ENCODE peak calls at places on chromosomes 4 and X, in five cellular contexts. One of them, this sample, is unnamed. For H3K79me1, the result is how much of the 10 kb centered on the place peaks cover.

GRCh38 chrX:9055354-9055753 is 21.4 kb upstream of the FAM9B start:
- DNase-seq in IMR-90: no peak
- DNase-seq in neuronal stem cell: no peak
- DNase-seq in H9: no peak
- DNase-seq in mesenchymal stem cell: no peak
- DNase-seq in this sample: no peak

GRCh38 chr4:32140636-32141035 is 1420.5 kb downstream of the PCDH7 start:
- DNase-seq in H9: no peak
- DNase-seq in mesenchymal stem cell: peak
- DNase-seq in neuronal stem cell: no peak
- DNase-seq in IMR-90: peak
- DNase-seq in this sample: peak

GRCh38 chr4:158285429-158286216 is 75.3 kb downstream of the TMEM144 start:
- DNase-seq in neuronal stem cell: no peak
- DNase-seq in mesenchymal stem cell: no peak
- DNase-seq in IMR-90: no peak
- DNase-seq in H9: no peak
- DNase-seq in this sample: no peak

GRCh38 chrX:139213241-139213709 is 317.3 kb upstream of the F9 start:
- DNase-seq in mesenchymal stem cell: no peak
- DNase-seq in H9: no peak
- DNase-seq in IMR-90: no peak
- DNase-seq in neuronal stem cell: no peak
- DNase-seq in this sample: no peak

GRCh38 chr4:103076777-103077347 is 301 bp upstream of the SLC9B2 start:
- DNase-seq in H9: no peak
- DNase-seq in IMR-90: no peak
- DNase-seq in neuronal stem cell: no peak
- DNase-seq in mesenchymal stem cell: no peak
- DNase-seq in this sample: no peak

GRCh38 chrX:11164433-11164832 is 53.3 kb downstream of the HCCS start:
- DNase-seq in mesenchymal stem cell: no peak
- DNase-seq in neuronal stem cell: no peak
- DNase-seq in H9: no peak
- DNase-seq in IMR-90: no peak
- DNase-seq in this sample: no peak

GRCh38 chr4:68803013-68803412 is 12.8 kb upstream of the UGT2B10 start:
- DNase-seq in H9: no peak
- DNase-seq in IMR-90: no peak
- DNase-seq in mesenchymal stem cell: no peak
- DNase-seq in neuronal stem cell: no peak
- DNase-seq in this sample: no peak

GRCh38 chrX:80216086-80216485 is 201.5 kb downstream of the TBX22 start:
- DNase-seq in mesenchymal stem cell: no peak
- DNase-seq in neuronal stem cell: no peak
- DNase-seq in H9: no peak
- DNase-seq in IMR-90: no peak
- DNase-seq in this sample: no peak

GRCh38 chrX:148940411-148940996 is 440.1 kb downstream of the AFF2 start:
- DNase-seq in H9: no peak
- DNase-seq in IMR-90: no peak
- DNase-seq in mesenchymal stem cell: no peak
- DNase-seq in neuronal stem cell: no peak
- DNase-seq in this sample: no peak

GRCh38 chr4:55854132-55854531 is 684 bp downstream of the EXOC1 start:
- DNase-seq in mesenchymal stem cell: peak
- DNase-seq in neuronal stem cell: no peak
- DNase-seq in H9: no peak
- DNase-seq in IMR-90: no peak
- DNase-seq in this sample: no peak
- H3K79me1 ChIP-seq in mesenchymal stem cell: under half
- H3K79me1 ChIP-seq in neuronal stem cell: under half
- H3K79me1 ChIP-seq in H9: under half
- H3K79me1 ChIP-seq in IMR-90: under half
- H3K79me1 ChIP-seq in this sample: under half

DNA sequence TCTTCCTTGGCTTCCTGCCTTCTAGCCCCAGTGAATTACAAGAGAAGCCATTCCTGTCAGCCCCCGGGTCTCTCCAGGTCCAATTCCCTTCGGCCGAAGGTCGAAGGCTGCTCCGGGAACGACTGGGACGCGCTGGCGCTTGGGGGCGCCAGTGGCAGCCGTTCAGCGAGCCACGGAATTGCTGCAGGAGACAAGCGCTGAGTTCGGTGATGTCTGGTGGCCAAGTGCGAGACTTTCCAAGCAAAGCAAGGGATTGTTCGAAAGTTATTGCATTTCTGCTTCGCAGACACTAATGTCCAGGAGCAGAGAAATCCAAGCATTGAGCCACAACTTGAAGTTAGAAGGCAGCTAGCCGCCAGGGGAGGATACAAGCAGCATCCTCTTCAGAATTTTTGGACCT is 1.1 kb upstream of the DKK2 start:
- DNase-seq in mesenchymal stem cell: peak
- DNase-seq in neuronal stem cell: peak
- DNase-seq in H9: peak
- DNase-seq in IMR-90: peak
- DNase-seq in this sample: peak
- H2AFZ ChIP-seq in mesenchymal stem cell: peak
- H2AFZ ChIP-seq in neuronal stem cell: peak
- H2AFZ ChIP-seq in H9: no peak
- H2AFZ ChIP-seq in IMR-90: peak
- H2AFZ ChIP-seq in this sample: no peak

DNA sequence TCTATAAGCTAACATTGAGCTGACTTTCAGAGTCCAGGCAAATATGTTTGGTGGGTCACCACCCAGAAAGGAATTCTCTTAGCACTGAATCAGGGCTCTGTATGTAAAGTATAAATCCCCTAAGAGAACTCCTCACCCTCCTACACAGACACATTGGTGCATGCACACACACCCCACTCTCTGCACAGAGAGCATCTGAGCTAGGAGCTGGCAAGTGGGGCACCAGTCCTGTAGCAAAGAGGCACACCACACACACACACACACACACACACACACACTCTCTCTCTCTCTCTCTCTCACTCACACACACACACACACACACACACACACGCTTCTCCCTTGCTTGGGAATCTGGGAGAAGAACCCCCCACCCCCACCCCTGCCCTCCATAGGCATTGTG is 3.2 kb downstream of the SLITRK2 start:
- DNase-seq in neuronal stem cell: no peak
- DNase-seq in IMR-90: no peak
- DNase-seq in H9: no peak
- DNase-seq in mesenchymal stem cell: no peak
- DNase-seq in this sample: no peak
- H3K4ac ChIP-seq in neuronal stem cell: no peak
- H3K4ac ChIP-seq in IMR-90: no peak
- H3K4ac ChIP-seq in H9: no peak
- H3K4ac ChIP-seq in mesenchymal stem cell: no peak
- H3K4ac ChIP-seq in this sample: no peak

DNA sequence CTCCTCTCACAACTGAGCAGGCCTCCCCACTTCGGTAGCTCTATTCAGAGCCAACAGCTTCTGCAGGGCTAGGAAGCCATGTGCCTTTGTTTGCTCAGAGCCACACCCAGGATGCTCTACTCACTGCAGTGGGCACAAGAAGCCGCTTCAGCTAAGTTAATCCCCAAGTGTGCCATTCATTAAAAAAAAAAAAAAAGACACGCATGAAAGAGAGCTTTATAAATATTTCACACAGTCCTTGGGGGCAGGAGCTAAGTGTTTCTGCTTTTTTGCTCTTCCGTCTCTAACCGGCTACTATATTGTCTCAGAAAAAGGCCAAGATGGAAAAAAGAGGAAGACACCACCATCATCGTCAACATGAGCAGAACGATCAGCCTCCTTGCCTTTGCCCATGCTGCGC is 8.1 kb downstream of the CRMP1 start:
- DNase-seq in IMR-90: no peak
- DNase-seq in H9: no peak
- DNase-seq in neuronal stem cell: no peak
- DNase-seq in mesenchymal stem cell: no peak
- DNase-seq in this sample: no peak
- H3K79me1 ChIP-seq in IMR-90: under half
- H3K79me1 ChIP-seq in H9: under half
- H3K79me1 ChIP-seq in neuronal stem cell: under half
- H3K79me1 ChIP-seq in mesenchymal stem cell: under half
- H3K79me1 ChIP-seq in this sample: under half

This sample was measured in trophoblast cell.